ENCODE peak calls at places on chromosome 15, in nine cellular contexts. I, C, H, X, G, S, P, L and M are unnamed samples. For H3K9me3, the result is how much of the 10 kb centered on the place peaks cover.

GRCh38 chr15:89150762-89151305 is 62.6 kb downstream of the ABHD2 start:
- DNase-seq in I (no peak), C (no peak), H (no peak), X (no peak), G (no peak), S (no peak), P (no peak), L (no peak), M (no peak)

GRCh38 chr15:92077353-92078080 is 224.0 kb downstream of the SLCO3A1 start:
- DNase-seq in I (peak), C (no peak), H (peak), X (peak), G (peak), S (peak), P (peak), L (peak), M (peak)

GRCh38 chr15:70757627-70758026 is 5.7 kb downstream of the UACA start:
- DNase-seq in I (no peak), C (no peak), H (no peak), X (no peak), G (no peak), S (no peak), P (no peak), L (no peak), M (no peak)

GRCh38 chr15:40192942-40193341 is 32.1 kb downstream of the BUB1B start:
- DNase-seq in I (no peak), C (no peak), H (no peak), X (no peak), G (no peak), S (no peak), P (no peak), L (no peak), M (no peak)

GRCh38 chr15:96421211-96421610 is 90.7 kb downstream of the NR2F2 start:
- DNase-seq in I (no peak), C (no peak), H (no peak), X (no peak), G (no peak), S (no peak), P (no peak), L (no peak), M (no peak)

GRCh38 chr15:89136818-89137772 is 48.8 kb downstream of the ABHD2 start:
- DNase-seq in I (no peak), C (no peak), H (no peak), X (no peak), G (no peak), S (no peak), P (no peak), L (no peak), M (no peak)

GRCh38 chr15:79440355-79440908 is 8.3 kb downstream of the MINAR1 start:
- DNase-seq in I (no peak), C (no peak), H (no peak), X (no peak), G (no peak), S (no peak), P (no peak), L (no peak), M (no peak)

GRCh38 chr15:62254137-62254934 is 89.3 kb upstream of the C2CD4B start:
- DNase-seq in I (peak), C (no peak), H (peak), X (peak), G (peak), S (peak), P (peak), L (no peak), M (peak)

GRCh38 chr15:30925686-30926085 is 22.0 kb downstream of the FAN1 start:
- DNase-seq in I (no peak), C (no peak), H (no peak), X (no peak), G (no peak), S (no peak), P (no peak), L (no peak), M (no peak)

GRCh38 chr15:69782809-69783208 is 314.9 kb downstream of the TLE3 start:
- DNase-seq in I (no peak), C (no peak), H (no peak), X (no peak), G (no peak), S (no peak), P (no peak), L (no peak), M (no peak)

GRCh38 chr15:58537033-58537432 is 105.2 kb downstream of the LIPC start:
- DNase-seq in I (no peak), C (no peak), H (no peak), X (no peak), G (no peak), S (no peak), P (no peak), L (no peak), M (no peak)

GRCh38 chr15:58536414-58536813 is 104.6 kb downstream of the LIPC start:
- DNase-seq in I (no peak), C (no peak), H (no peak), X (no peak), G (no peak), S (no peak), P (no peak), L (no peak), M (no peak)

GRCh38 chr15:58534556-58534955 is 102.8 kb downstream of the LIPC start:
- DNase-seq in I (no peak), C (no peak), H (no peak), X (no peak), G (no peak), S (no peak), P (no peak), L (no peak), M (no peak)

GRCh38 chr15:58535337-58535736 is 103.5 kb downstream of the LIPC start:
- DNase-seq in I (no peak), C (no peak), H (no peak), X (no peak), G (no peak), S (no peak), P (no peak), L (no peak), M (no peak)

GRCh38 chr15:58535894-58536293 is 104.1 kb downstream of the LIPC start:
- DNase-seq in I (no peak), C (no peak), H (no peak), X (no peak), G (no peak), S (no peak), P (no peak), L (no peak), M (no peak)
- H3K9me3 ChIP-seq in I (under half), C (under half), H (under half), X (under half), G (under half), S (under half), P (under half), L (under half), M (under half)

DNA sequence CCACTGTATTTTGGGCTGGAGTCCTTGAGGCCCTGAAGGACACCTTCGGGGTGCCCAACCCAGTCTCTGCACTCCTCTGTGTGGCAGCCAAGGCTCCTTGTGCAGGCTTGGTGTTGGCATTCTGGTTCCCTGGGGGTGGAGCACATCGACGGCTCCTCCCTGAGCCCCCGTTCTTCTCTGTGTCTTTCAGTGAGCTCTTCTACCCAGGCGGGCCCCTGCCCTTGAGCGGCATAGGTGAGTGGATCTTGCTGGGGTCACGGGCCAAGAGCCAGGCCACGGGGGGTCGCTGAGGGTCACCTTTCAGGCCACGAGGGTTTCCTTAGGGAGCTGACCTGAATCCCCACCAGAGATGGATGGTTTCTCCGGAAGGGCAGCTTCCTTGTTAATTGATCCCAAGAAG is 234.8 kb downstream of the SNRPN start:
- DNase-seq in I (no peak), C (no peak), H (no peak), X (no peak), G (no peak), S (no peak), P (no peak), L (no peak), M (no peak)
- H3K9me3 ChIP-seq in I (under half), C (under half), H (under half), X (under half), G (under half), S (under half), P (under half), L (half or more), M (under half)

DNA sequence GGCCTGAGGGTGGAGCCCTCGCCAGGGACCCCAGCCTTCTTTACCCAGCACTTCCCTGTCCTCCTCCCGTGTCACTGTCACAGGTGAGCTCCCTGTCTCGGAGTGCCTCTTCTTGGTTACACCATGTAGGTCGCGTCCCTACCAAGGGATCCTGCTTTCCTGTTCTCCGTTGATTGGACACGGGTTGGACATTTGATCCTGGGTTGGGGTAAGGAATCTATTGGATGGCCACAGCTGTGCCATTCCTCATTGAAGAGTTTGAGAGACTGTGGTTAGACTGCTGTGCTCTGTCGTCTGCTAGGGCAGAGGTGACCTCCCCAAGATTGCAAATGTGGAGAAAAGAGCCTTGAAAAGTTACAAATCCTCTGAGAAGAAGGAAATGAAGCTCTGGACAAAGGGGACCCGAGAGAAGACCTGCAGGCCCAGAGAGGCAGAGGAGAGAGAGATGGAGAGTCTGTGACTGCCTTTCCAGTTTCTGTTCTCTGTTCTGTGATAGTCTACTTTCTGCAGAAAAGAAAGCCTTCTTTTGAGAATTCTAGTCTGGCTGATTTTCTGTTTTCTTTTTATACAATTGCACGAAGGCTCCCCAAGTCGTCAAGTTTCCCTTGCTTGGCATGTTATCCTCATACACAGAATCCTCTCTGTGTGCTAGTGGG is 325.7 kb upstream of the RGMA start:
- DNase-seq in I (no peak), C (no peak), H (no peak), X (no peak), G (no peak), S (no peak), P (no peak), L (no peak), M (no peak)
- H3K9me3 ChIP-seq in I (under half), C (under half), H (under half), X (under half), G (under half), S (under half), P (under half), L (under half), M (under half)

DNA sequence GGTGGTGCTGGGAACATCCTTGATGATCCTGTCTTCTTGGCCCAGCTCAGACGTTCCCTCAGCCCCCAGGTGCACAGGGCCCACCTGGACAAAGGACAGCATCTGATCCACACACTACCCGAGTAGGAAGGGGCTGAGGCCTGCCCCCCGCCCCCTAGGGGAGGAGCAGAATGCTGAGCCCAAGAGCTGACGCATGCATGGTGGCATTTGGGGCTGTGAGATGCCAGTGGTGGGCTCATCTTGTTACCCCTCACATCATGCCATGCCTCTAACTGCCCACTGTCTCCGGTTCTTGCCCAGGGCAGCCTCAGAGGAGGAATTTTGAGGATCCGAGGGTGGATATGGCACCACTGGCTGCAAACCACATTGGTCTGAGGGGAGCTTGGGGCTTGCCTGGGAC is 61.5 kb downstream of the LINGO1 start:
- DNase-seq in I (no peak), C (no peak), H (no peak), X (no peak), G (no peak), S (no peak), P (no peak), L (no peak), M (no peak)
- H3K9me3 ChIP-seq in I (under half), C (under half), H (under half), X (under half), G (under half), S (under half), P (under half), L (under half), M (under half)

GRCh38 chr15:94858449-94858848 is 627.1 kb downstream of the MCTP2 start:
- DNase-seq in I (no peak), C (no peak), H (no peak), X (no peak), G (no peak), S (no peak), P (no peak), L (no peak), M (no peak)
- H3K9me3 ChIP-seq in I (under half), C (under half), H (under half), X (under half), G (under half), S (under half), P (under half), L (under half), M (under half)

GRCh38 chr15:27483124-27483523 is 512.1 kb downstream of the GABRG3 start:
- DNase-seq in I (no peak), C (no peak), H (no peak), X (no peak), G (no peak), S (no peak), P (no peak), L (no peak), M (no peak)
- H3K9me3 ChIP-seq in I (under half), C (under half), H (under half), X (under half), G (under half), S (under half), P (under half), L (under half), M (under half)

DNA sequence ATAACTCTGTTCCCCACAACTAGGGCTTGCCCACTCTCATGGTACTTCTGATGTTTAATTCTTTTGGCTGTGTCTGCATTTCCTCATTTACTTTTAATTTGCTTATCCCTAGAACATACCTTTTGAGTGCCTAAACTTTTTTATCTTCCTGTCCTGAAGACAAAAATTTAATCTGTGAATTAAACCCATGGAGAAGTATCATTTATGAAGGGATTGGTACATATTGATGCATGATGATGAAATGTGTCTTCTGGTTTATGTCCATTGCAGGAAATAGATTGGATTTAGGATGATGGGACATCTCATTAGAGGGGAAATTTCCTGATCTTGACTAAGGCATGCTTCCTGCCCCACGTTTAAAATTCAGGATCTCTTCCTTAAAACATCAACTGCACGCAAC is 109.5 kb downstream of the PGPEP1L start:
- DNase-seq in I (no peak), C (no peak), H (no peak), X (no peak), G (no peak), S (no peak), P (no peak), L (no peak), M (no peak)
- H3K9me3 ChIP-seq in I (under half), C (under half), H (under half), X (under half), G (under half), S (under half), P (under half), L (under half), M (under half)

DNA sequence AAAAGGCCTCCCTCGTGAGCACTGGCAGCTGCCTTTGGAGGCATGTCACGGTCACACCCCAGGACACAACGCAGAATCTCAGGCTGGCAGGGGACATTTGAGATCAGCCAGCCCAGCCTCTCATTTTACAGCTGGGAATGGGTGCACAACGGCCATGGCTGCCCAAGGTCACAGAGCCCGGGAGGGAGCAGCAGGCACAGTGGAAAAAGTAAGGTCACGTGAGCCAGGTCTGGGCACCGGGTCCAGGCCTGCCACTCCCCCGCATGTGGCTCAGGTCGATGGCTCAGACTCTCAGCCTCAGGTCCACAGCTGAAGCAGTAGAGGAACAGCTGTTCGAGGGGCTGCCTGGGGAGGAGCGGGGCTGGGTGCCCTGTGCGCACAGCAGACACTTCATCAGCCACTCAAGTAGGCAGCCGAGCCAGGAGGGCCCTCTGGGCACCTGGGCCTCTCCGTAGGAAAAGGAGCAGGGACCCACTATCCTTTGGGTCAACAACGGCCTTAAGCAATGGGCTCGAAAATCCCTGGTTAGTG is 260.6 kb downstream of the GOLGA6L6 start:
- DNase-seq in I (no peak), C (peak), H (peak), X (no peak), G (no peak), S (peak), P (no peak), L (no peak), M (no peak)
- H3K9me3 ChIP-seq in I (under half), C (under half), H (under half), X (under half), G (under half), S (under half), P (half or more), L (half or more), M (under half)